ENCODE peak calls at places on chromosomes 1 and 21, in ten cellular contexts. One of them, this sample, is unnamed.

GRCh38 chr1:193567937-193568336 is 381.5 kb upstream of the B3GALT2 start:
- DNase-seq in WERI-Rb-1: no peak
- DNase-seq in adrenal gland: no peak
- DNase-seq in endodermal cell: no peak
- DNase-seq in A549: no peak
- DNase-seq in cardiac muscle cell: no peak
- DNase-seq in psoas muscle: no peak
- DNase-seq in GM10248: no peak
- DNase-seq in neural progenitor cell: no peak
- DNase-seq in GM12865: no peak
- DNase-seq in this sample: no peak

GRCh38 chr1:226887006-226887405 is 16.6 kb downstream of the PSEN2 start:
- DNase-seq in GM10248: no peak
- DNase-seq in psoas muscle: no peak
- DNase-seq in cardiac muscle cell: no peak
- DNase-seq in A549: no peak
- DNase-seq in adrenal gland: no peak
- DNase-seq in endodermal cell: no peak
- DNase-seq in neural progenitor cell: no peak
- DNase-seq in WERI-Rb-1: peak; percentile 54
- DNase-seq in GM12865: no peak
- DNase-seq in this sample: no peak

GRCh38 chr1:112011231-112011630 is 21.8 kb upstream of the KCND3 start:
- DNase-seq in GM12865: no peak
- DNase-seq in adrenal gland: peak; percentile 34
- DNase-seq in GM10248: no peak
- DNase-seq in A549: no peak
- DNase-seq in cardiac muscle cell: peak; percentile 48
- DNase-seq in WERI-Rb-1: no peak
- DNase-seq in endodermal cell: no peak
- DNase-seq in psoas muscle: peak; percentile 23
- DNase-seq in neural progenitor cell: no peak
- DNase-seq in this sample: no peak

GRCh38 chr1:25620701-25621350 is 4.2 kb downstream of the MAN1C1 start:
- DNase-seq in psoas muscle: no peak
- DNase-seq in GM12865: no peak
- DNase-seq in WERI-Rb-1: no peak
- DNase-seq in endodermal cell: no peak
- DNase-seq in A549: no peak
- DNase-seq in GM10248: no peak
- DNase-seq in cardiac muscle cell: no peak
- DNase-seq in neural progenitor cell: no peak
- DNase-seq in adrenal gland: no peak
- DNase-seq in this sample: no peak

GRCh38 chr21:29246614-29247013 is 52.1 kb upstream of the BACH1 start:
- DNase-seq in endodermal cell: no peak
- DNase-seq in GM12865: no peak
- DNase-seq in cardiac muscle cell: no peak
- DNase-seq in GM10248: no peak
- DNase-seq in A549: no peak
- DNase-seq in psoas muscle: no peak
- DNase-seq in adrenal gland: no peak
- DNase-seq in WERI-Rb-1: no peak
- DNase-seq in neural progenitor cell: no peak
- DNase-seq in this sample: no peak

GRCh38 chr1:10634428-10635384 is 160.0 kb downstream of the PEX14 start:
- DNase-seq in endodermal cell: no peak
- DNase-seq in cardiac muscle cell: no peak
- DNase-seq in GM10248: no peak
- DNase-seq in A549: no peak
- DNase-seq in GM12865: no peak
- DNase-seq in neural progenitor cell: no peak
- DNase-seq in psoas muscle: no peak
- DNase-seq in adrenal gland: no peak
- DNase-seq in WERI-Rb-1: no peak
- DNase-seq in this sample: no peak

GRCh38 chr1:183622884-183623785 is 12.4 kb downstream of the ARPC5 start:
- DNase-seq in A549: peak; percentile 43
- DNase-seq in GM12865: peak; percentile 83
- DNase-seq in psoas muscle: no peak
- DNase-seq in GM10248: peak; percentile 58
- DNase-seq in endodermal cell: peak; percentile 82
- DNase-seq in cardiac muscle cell: peak; percentile 70
- DNase-seq in neural progenitor cell: peak; percentile 71
- DNase-seq in adrenal gland: peak; percentile 55
- DNase-seq in WERI-Rb-1: peak; percentile 61
- DNase-seq in this sample: peak; percentile 58

GRCh38 chr1:3176028-3176427 is 107.0 kb downstream of the PRDM16 start:
- DNase-seq in adrenal gland: no peak
- DNase-seq in endodermal cell: no peak
- DNase-seq in GM12865: no peak
- DNase-seq in WERI-Rb-1: no peak
- DNase-seq in neural progenitor cell: no peak
- DNase-seq in cardiac muscle cell: no peak
- DNase-seq in psoas muscle: no peak
- DNase-seq in A549: no peak
- DNase-seq in GM10248: no peak
- DNase-seq in this sample: no peak

GRCh38 chr1:58769809-58770345 is 14.0 kb downstream of the JUN start:
- DNase-seq in psoas muscle: no peak
- DNase-seq in neural progenitor cell: no peak
- DNase-seq in WERI-Rb-1: no peak
- DNase-seq in cardiac muscle cell: no peak
- DNase-seq in adrenal gland: no peak
- DNase-seq in GM10248: no peak
- DNase-seq in GM12865: peak; percentile 51
- DNase-seq in endodermal cell: no peak
- DNase-seq in A549: no peak
- DNase-seq in this sample: no peak

GRCh38 chr1:1047963-1048362 is 26.1 kb downstream of the RNF223 start:
- DNase-seq in A549: no peak
- DNase-seq in WERI-Rb-1: no peak
- DNase-seq in adrenal gland: no peak
- DNase-seq in psoas muscle: no peak
- DNase-seq in endodermal cell: no peak
- DNase-seq in cardiac muscle cell: no peak
- DNase-seq in GM10248: no peak
- DNase-seq in neural progenitor cell: no peak
- DNase-seq in GM12865: no peak
- DNase-seq in this sample: no peak

GRCh38 chr21:28215214-28215954 is 777.3 kb downstream of the LTN1 start:
- DNase-seq in GM10248: no peak
- DNase-seq in psoas muscle: no peak
- DNase-seq in neural progenitor cell: no peak
- DNase-seq in endodermal cell: no peak
- DNase-seq in WERI-Rb-1: no peak
- DNase-seq in GM12865: no peak
- DNase-seq in cardiac muscle cell: peak; percentile 89
- DNase-seq in adrenal gland: no peak
- DNase-seq in A549: no peak
- DNase-seq in this sample: no peak

GRCh38 chr1:32071758-32072621 is 749 bp upstream of the TMEM39B start:
- DNase-seq in A549: no peak
- DNase-seq in GM10248: no peak
- DNase-seq in endodermal cell: no peak
- DNase-seq in cardiac muscle cell: peak; percentile 70
- DNase-seq in psoas muscle: no peak
- DNase-seq in WERI-Rb-1: no peak
- DNase-seq in neural progenitor cell: no peak
- DNase-seq in GM12865: no peak
- DNase-seq in adrenal gland: no peak
- DNase-seq in this sample: no peak

GRCh38 chr1:25573961-25574360 is 30.6 kb downstream of the LDLRAP1 start:
- DNase-seq in WERI-Rb-1: no peak
- DNase-seq in psoas muscle: no peak
- DNase-seq in neural progenitor cell: no peak
- DNase-seq in adrenal gland: no peak
- DNase-seq in endodermal cell: peak; percentile 41
- DNase-seq in GM12865: no peak
- DNase-seq in cardiac muscle cell: no peak
- DNase-seq in GM10248: no peak
- DNase-seq in A549: no peak
- DNase-seq in this sample: no peak

GRCh38 chr1:182229907-182230522 is 161.6 kb downstream of the GLUL start:
- DNase-seq in endodermal cell: no peak
- DNase-seq in A549: no peak
- DNase-seq in cardiac muscle cell: no peak
- DNase-seq in neural progenitor cell: peak; percentile 44
- DNase-seq in WERI-Rb-1: peak; percentile 16
- DNase-seq in adrenal gland: no peak
- DNase-seq in GM10248: no peak
- DNase-seq in GM12865: no peak
- DNase-seq in psoas muscle: no peak
- DNase-seq in this sample: no peak

DNA sequence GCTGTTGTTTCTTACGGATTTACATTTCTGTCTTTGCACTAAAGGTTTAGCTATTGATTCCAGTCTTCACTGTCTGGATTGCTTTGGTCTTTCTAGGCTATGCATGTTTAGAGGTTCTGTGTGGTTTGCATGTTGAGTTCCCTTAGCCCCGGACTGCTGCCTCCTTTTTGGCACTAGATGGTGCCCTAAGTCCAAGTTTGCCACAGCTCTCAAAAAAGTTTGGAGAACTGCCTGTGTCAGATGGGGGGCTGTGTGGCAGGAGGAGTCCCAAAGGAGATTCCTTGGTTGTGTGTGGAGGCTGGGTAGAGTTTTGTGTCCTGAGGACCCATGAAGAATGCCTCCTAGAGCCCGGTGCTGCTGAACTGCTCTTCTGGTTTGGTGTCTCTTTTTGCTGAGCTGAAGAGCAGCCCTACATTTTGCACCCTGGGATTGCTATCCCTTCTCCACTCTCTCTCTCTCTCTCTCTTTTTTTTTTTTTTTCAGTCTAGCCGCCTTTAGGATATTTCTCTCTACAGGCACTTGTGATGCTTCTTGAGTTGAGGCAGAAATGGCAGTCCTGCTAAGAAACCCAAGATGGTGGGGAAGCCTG is 74.4 kb downstream of the PTGS2 start:
- DNase-seq in GM10248: peak; percentile 32
- DNase-seq in WERI-Rb-1: peak; percentile 43
- DNase-seq in cardiac muscle cell: peak; percentile 89
- DNase-seq in GM12865: peak; percentile 77
- DNase-seq in A549: no peak
- DNase-seq in endodermal cell: peak; percentile 88
- DNase-seq in psoas muscle: no peak
- DNase-seq in adrenal gland: no peak
- DNase-seq in neural progenitor cell: peak; percentile 81
- DNase-seq in this sample: peak; percentile 18
- TF ChIP-seq CTCF in GM10248: peak; percentile 62
- TF ChIP-seq CTCF in WERI-Rb-1: peak; percentile 72
- TF ChIP-seq CTCF in cardiac muscle cell: peak; percentile 88
- TF ChIP-seq CTCF in GM12865: peak; percentile 82
- TF ChIP-seq CTCF in A549: peak; percentile 75
- TF ChIP-seq CTCF in endodermal cell: peak; percentile 93
- TF ChIP-seq CTCF in psoas muscle: peak; percentile 20
- TF ChIP-seq CTCF in adrenal gland: peak; percentile 48
- TF ChIP-seq CTCF in neural progenitor cell: peak; percentile 84
- TF ChIP-seq CTCF in this sample: peak; percentile 82

GRCh38 chr1:230632273-230632873 is 9.9 kb upstream of the COG2 start:
- DNase-seq in psoas muscle: no peak
- DNase-seq in GM10248: no peak
- DNase-seq in A549: peak; percentile 46
- DNase-seq in endodermal cell: peak; percentile 75
- DNase-seq in adrenal gland: peak; percentile 33
- DNase-seq in neural progenitor cell: peak; percentile 70
- DNase-seq in GM12865: peak; percentile 44
- DNase-seq in cardiac muscle cell: peak; percentile 44
- DNase-seq in WERI-Rb-1: peak; percentile 66
- DNase-seq in this sample: peak; percentile 54
- TF ChIP-seq CTCF in psoas muscle: no peak
- TF ChIP-seq CTCF in GM10248: peak; percentile 56
- TF ChIP-seq CTCF in A549: peak; percentile 64
- TF ChIP-seq CTCF in endodermal cell: peak; percentile 82
- TF ChIP-seq CTCF in adrenal gland: peak; percentile 74
- TF ChIP-seq CTCF in neural progenitor cell: peak; percentile 63
- TF ChIP-seq CTCF in GM12865: peak; percentile 56
- TF ChIP-seq CTCF in cardiac muscle cell: peak; percentile 59
- TF ChIP-seq CTCF in WERI-Rb-1: peak; percentile 93
- TF ChIP-seq CTCF in this sample: peak; percentile 94

GRCh38 chr1:203369666-203370065 is 18.7 kb upstream of the FMOD start:
- DNase-seq in neural progenitor cell: no peak
- DNase-seq in psoas muscle: no peak
- DNase-seq in adrenal gland: no peak
- DNase-seq in WERI-Rb-1: no peak
- DNase-seq in endodermal cell: no peak
- DNase-seq in A549: no peak
- DNase-seq in GM10248: no peak
- DNase-seq in GM12865: no peak
- DNase-seq in cardiac muscle cell: no peak
- DNase-seq in this sample: no peak

GRCh38 chr1:203371288-203371687 is 20.4 kb upstream of the FMOD start:
- DNase-seq in WERI-Rb-1: peak; percentile 7
- DNase-seq in psoas muscle: no peak
- DNase-seq in cardiac muscle cell: no peak
- DNase-seq in adrenal gland: no peak
- DNase-seq in GM12865: no peak
- DNase-seq in A549: no peak
- DNase-seq in endodermal cell: no peak
- DNase-seq in neural progenitor cell: no peak
- DNase-seq in GM10248: no peak
- DNase-seq in this sample: no peak

GRCh38 chr1:203367051-203367450 is 16.1 kb upstream of the FMOD start:
- DNase-seq in endodermal cell: no peak
- DNase-seq in A549: no peak
- DNase-seq in WERI-Rb-1: no peak
- DNase-seq in neural progenitor cell: no peak
- DNase-seq in GM10248: no peak
- DNase-seq in cardiac muscle cell: no peak
- DNase-seq in GM12865: no peak
- DNase-seq in adrenal gland: no peak
- DNase-seq in psoas muscle: no peak
- DNase-seq in this sample: no peak

GRCh38 chr1:203366476-203366875 is 15.6 kb upstream of the FMOD start:
- DNase-seq in GM12865: no peak
- DNase-seq in psoas muscle: no peak
- DNase-seq in WERI-Rb-1: no peak
- DNase-seq in adrenal gland: no peak
- DNase-seq in neural progenitor cell: no peak
- DNase-seq in endodermal cell: no peak
- DNase-seq in cardiac muscle cell: no peak
- DNase-seq in A549: no peak
- DNase-seq in GM10248: no peak
- DNase-seq in this sample: no peak

GRCh38 chr1:203368624-203369451 is 17.9 kb upstream of the FMOD start:
- DNase-seq in neural progenitor cell: no peak
- DNase-seq in psoas muscle: peak; percentile 67
- DNase-seq in endodermal cell: no peak
- DNase-seq in WERI-Rb-1: peak; percentile 69
- DNase-seq in cardiac muscle cell: peak; percentile 95
- DNase-seq in adrenal gland: peak; percentile 35
- DNase-seq in GM10248: no peak
- DNase-seq in GM12865: peak; percentile 18
- DNase-seq in A549: no peak
- DNase-seq in this sample: no peak
- TF ChIP-seq CTCF in neural progenitor cell: peak; percentile 10
- TF ChIP-seq CTCF in psoas muscle: peak; percentile 18
- TF ChIP-seq CTCF in endodermal cell: no peak
- TF ChIP-seq CTCF in WERI-Rb-1: peak; percentile 66
- TF ChIP-seq CTCF in cardiac muscle cell: peak; percentile 64
- TF ChIP-seq CTCF in adrenal gland: peak; percentile 48
- TF ChIP-seq CTCF in GM10248: peak; percentile 11
- TF ChIP-seq CTCF in GM12865: no peak
- TF ChIP-seq CTCF in A549: no peak
- TF ChIP-seq CTCF in this sample: peak; percentile 19

GRCh38 chr1:24294757-24295371 is 24.3 kb upstream of the GRHL3 start:
- DNase-seq in neural progenitor cell: peak; percentile 39
- DNase-seq in psoas muscle: peak; percentile 77
- DNase-seq in cardiac muscle cell: peak; percentile 89
- DNase-seq in GM12865: no peak
- DNase-seq in GM10248: no peak
- DNase-seq in endodermal cell: peak; percentile 64
- DNase-seq in adrenal gland: peak; percentile 29
- DNase-seq in A549: peak; percentile 65
- DNase-seq in WERI-Rb-1: no peak
- DNase-seq in this sample: peak; percentile 80
- TF ChIP-seq CTCF in neural progenitor cell: peak; percentile 11
- TF ChIP-seq CTCF in psoas muscle: no peak
- TF ChIP-seq CTCF in cardiac muscle cell: peak; percentile 20
- TF ChIP-seq CTCF in GM12865: no peak
- TF ChIP-seq CTCF in GM10248: no peak
- TF ChIP-seq CTCF in endodermal cell: peak; percentile 39
- TF ChIP-seq CTCF in adrenal gland: peak; percentile 14
- TF ChIP-seq CTCF in A549: no peak
- TF ChIP-seq CTCF in WERI-Rb-1: no peak
- TF ChIP-seq CTCF in this sample: no peak